ENCODE peak calls at places on chromosomes 7 and 10, in six cellular contexts. One of them, this sample, is unnamed.

GRCh38 chr10:17022898-17023297 is 106.7 kb downstream of the CUBN start:
- DNase-seq in right lobe of liver: no peak
- DNase-seq in esophagus squamous epithelium: no peak
- DNase-seq in IMR-90: no peak
- DNase-seq in GM12892: no peak
- DNase-seq in HCT116: no peak
- DNase-seq in this sample: no peak

GRCh38 chr7:133117432-133117831 is 35.5 kb upstream of the CHCHD3 start:
- DNase-seq in right lobe of liver: no peak
- DNase-seq in esophagus squamous epithelium: no peak
- DNase-seq in IMR-90: no peak
- DNase-seq in GM12892: no peak
- DNase-seq in HCT116: no peak
- DNase-seq in this sample: no peak

GRCh38 chr7:79912213-79912633 is 222.4 kb upstream of the GNAI1 start:
- DNase-seq in right lobe of liver: no peak
- DNase-seq in esophagus squamous epithelium: no peak
- DNase-seq in IMR-90: no peak
- DNase-seq in GM12892: no peak
- DNase-seq in HCT116: no peak
- DNase-seq in this sample: no peak

GRCh38 chr10:23630880-23631279 is 192.0 kb downstream of the OTUD1 start:
- DNase-seq in right lobe of liver: no peak
- DNase-seq in esophagus squamous epithelium: no peak
- DNase-seq in IMR-90: no peak
- DNase-seq in GM12892: no peak
- DNase-seq in HCT116: no peak
- DNase-seq in this sample: no peak

GRCh38 chr7:142391191-142391992 is 133.5 kb upstream of the PRSS58 start:
- DNase-seq in right lobe of liver: no peak
- DNase-seq in esophagus squamous epithelium: no peak
- DNase-seq in IMR-90: peak
- DNase-seq in GM12892: no peak
- DNase-seq in HCT116: peak
- DNase-seq in this sample: no peak

GRCh38 chr10:74825033-74825370 is 1.4 kb upstream of the KAT6B start:
- DNase-seq in right lobe of liver: peak
- DNase-seq in esophagus squamous epithelium: no peak
- DNase-seq in IMR-90: no peak
- DNase-seq in GM12892: peak
- DNase-seq in HCT116: no peak
- DNase-seq in this sample: peak

GRCh38 chr7:972670-973309 is 2.6 kb downstream of the COX19 start:
- DNase-seq in right lobe of liver: no peak
- DNase-seq in esophagus squamous epithelium: no peak
- DNase-seq in IMR-90: no peak
- DNase-seq in GM12892: no peak
- DNase-seq in HCT116: no peak
- DNase-seq in this sample: no peak

GRCh38 chr10:46555713-46556514 is 544 bp downstream of the GPRIN2 start:
- DNase-seq in right lobe of liver: peak
- DNase-seq in esophagus squamous epithelium: no peak
- DNase-seq in IMR-90: no peak
- DNase-seq in GM12892: no peak
- DNase-seq in HCT116: no peak
- DNase-seq in this sample: peak

GRCh38 chr10:108230478-108231170 is 1066.1 kb upstream of the SORCS1 start:
- DNase-seq in right lobe of liver: no peak
- DNase-seq in esophagus squamous epithelium: no peak
- DNase-seq in IMR-90: no peak
- DNase-seq in GM12892: no peak
- DNase-seq in HCT116: no peak
- DNase-seq in this sample: no peak

GRCh38 chr7:108348913-108349312 is 107.3 kb downstream of the NRCAM start:
- DNase-seq in right lobe of liver: no peak
- DNase-seq in esophagus squamous epithelium: no peak
- DNase-seq in IMR-90: peak
- DNase-seq in GM12892: no peak
- DNase-seq in HCT116: no peak
- DNase-seq in this sample: no peak

GRCh38 chr7:101884671-101885596 is 67.5 kb downstream of the CUX1 start:
- DNase-seq in right lobe of liver: no peak
- DNase-seq in esophagus squamous epithelium: no peak
- DNase-seq in IMR-90: no peak
- DNase-seq in GM12892: peak
- DNase-seq in HCT116: no peak
- DNase-seq in this sample: no peak

GRCh38 chr10:103416436-103417147 is 20.2 kb downstream of the PDCD11 start:
- DNase-seq in right lobe of liver: no peak
- DNase-seq in esophagus squamous epithelium: peak
- DNase-seq in IMR-90: peak
- DNase-seq in GM12892: no peak
- DNase-seq in HCT116: peak
- DNase-seq in this sample: peak

GRCh38 chr7:56115852-56116538 is at the start of gene NUPR2:
- DNase-seq in right lobe of liver: no peak
- DNase-seq in esophagus squamous epithelium: no peak
- DNase-seq in IMR-90: no peak
- DNase-seq in GM12892: no peak
- DNase-seq in HCT116: no peak
- DNase-seq in this sample: peak

GRCh38 chr7:71140264-71140663 is 8.3 kb downstream of the GALNT17 start:
- DNase-seq in right lobe of liver: no peak
- DNase-seq in esophagus squamous epithelium: no peak
- DNase-seq in IMR-90: no peak
- DNase-seq in GM12892: no peak
- DNase-seq in HCT116: no peak
- DNase-seq in this sample: no peak

GRCh38 chr7:152544481-152544927 is 108.7 kb upstream of the KMT2C start:
- DNase-seq in right lobe of liver: no peak
- DNase-seq in esophagus squamous epithelium: no peak
- DNase-seq in IMR-90: no peak
- DNase-seq in GM12892: no peak
- DNase-seq in HCT116: no peak
- DNase-seq in this sample: no peak

GRCh38 chr10:74227697-74228424 is 76.8 kb downstream of the ADK start:
- DNase-seq in right lobe of liver: no peak
- DNase-seq in esophagus squamous epithelium: no peak
- DNase-seq in IMR-90: peak
- DNase-seq in GM12892: no peak
- DNase-seq in HCT116: no peak
- DNase-seq in this sample: no peak

GRCh38 chr10:788796-789748 is 99.6 kb upstream of the DIP2C start:
- DNase-seq in right lobe of liver: peak
- DNase-seq in esophagus squamous epithelium: no peak
- DNase-seq in IMR-90: peak
- DNase-seq in GM12892: no peak
- DNase-seq in HCT116: peak
- DNase-seq in this sample: peak

GRCh38 chr7:81692146-81692905 is 77.5 kb downstream of the HGF start:
- DNase-seq in right lobe of liver: no peak
- DNase-seq in esophagus squamous epithelium: no peak
- DNase-seq in IMR-90: peak
- DNase-seq in GM12892: no peak
- DNase-seq in HCT116: no peak
- DNase-seq in this sample: no peak

GRCh38 chr10:62763155-62763554 is 41.4 kb upstream of the ADO start:
- DNase-seq in right lobe of liver: no peak
- DNase-seq in esophagus squamous epithelium: no peak
- DNase-seq in IMR-90: no peak
- DNase-seq in GM12892: no peak
- DNase-seq in HCT116: no peak
- DNase-seq in this sample: no peak

GRCh38 chr7:148884299-148885022 is 370 bp upstream of the EZH2 start:
- DNase-seq in right lobe of liver: peak
- DNase-seq in esophagus squamous epithelium: peak
- DNase-seq in IMR-90: peak
- DNase-seq in GM12892: peak
- DNase-seq in HCT116: peak
- DNase-seq in this sample: peak

DNA sequence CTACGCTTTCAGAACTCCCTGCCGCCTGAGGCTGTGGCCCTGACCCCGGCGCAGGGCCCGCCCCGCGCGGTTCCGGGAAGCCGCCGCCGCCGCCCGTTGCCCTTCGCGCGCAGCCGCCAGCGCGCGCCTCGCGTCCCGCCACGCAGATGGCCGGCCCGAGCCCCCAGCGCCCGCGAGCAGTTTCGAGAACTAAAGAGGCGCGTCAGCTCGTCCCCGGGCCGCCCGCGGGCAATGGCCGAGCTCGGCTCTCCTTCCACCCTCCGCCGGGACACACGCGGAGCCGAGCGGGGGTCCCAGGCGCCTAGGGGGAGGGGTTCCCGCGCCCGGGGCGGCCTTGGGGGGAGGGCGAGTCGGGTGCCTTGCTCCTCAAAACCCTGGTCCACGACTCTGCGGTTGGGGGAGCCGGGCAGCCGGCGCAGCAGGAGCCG is 1.8 kb downstream of the HNRNPF start:
- DNase-seq in right lobe of liver: peak
- DNase-seq in esophagus squamous epithelium: no peak
- DNase-seq in IMR-90: peak
- DNase-seq in GM12892: peak
- DNase-seq in HCT116: no peak
- DNase-seq in this sample: peak
- TF ChIP-seq POLR2A in right lobe of liver: no peak
- TF ChIP-seq POLR2A in esophagus squamous epithelium: no peak
- TF ChIP-seq POLR2A in IMR-90: no peak
- TF ChIP-seq POLR2A in GM12892: no peak
- TF ChIP-seq POLR2A in HCT116: no peak
- TF ChIP-seq POLR2A in this sample: no peak

DNA sequence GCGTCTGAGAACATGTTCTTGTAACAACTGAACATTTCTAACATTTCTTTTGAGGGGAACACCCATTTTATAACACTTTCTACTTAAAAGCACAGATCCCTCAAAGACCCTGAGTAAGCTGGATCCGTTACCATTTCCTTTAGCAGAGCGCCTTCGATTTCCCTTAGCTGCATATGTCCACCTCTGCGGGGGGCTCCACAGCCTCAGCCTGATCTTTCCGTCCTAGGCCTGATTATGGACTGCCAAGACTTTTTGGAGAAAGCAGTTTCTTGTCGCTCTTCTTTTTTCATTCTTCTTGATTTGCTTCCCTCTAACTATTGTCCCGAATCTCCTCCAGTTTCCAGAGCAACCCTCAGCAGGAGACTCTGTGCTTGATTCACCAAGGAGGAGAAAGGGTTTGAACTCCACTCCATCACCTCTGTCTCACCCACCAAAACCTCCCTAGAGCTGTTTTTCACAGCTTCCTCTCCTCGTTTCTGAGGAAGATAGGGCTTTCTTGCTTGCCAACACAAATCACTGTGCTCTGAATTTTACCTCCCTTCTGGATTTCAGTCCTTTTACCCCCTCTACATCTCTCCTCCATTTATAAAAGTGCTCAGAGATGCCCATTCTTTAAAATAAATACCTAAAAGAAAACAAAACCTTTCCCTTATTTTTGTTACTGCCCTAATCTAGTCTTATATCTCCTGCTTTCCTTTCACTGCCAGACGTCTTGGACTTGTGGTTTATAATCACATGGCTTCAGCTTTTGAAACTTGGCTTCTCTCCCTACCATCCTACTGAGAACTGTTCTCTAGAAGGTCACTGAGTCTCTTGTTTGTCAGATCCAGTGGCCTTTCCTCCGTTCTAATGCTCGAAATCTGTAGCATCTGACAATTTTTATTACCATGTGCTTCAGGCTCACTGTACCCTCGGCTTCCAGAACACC is 30.5 kb upstream of the ZRANB1 start:
- DNase-seq in right lobe of liver: no peak
- DNase-seq in esophagus squamous epithelium: no peak
- DNase-seq in IMR-90: peak
- DNase-seq in GM12892: no peak
- DNase-seq in HCT116: no peak
- DNase-seq in this sample: no peak
- TF ChIP-seq POLR2A in right lobe of liver: no peak
- TF ChIP-seq POLR2A in esophagus squamous epithelium: no peak
- TF ChIP-seq POLR2A in IMR-90: no peak
- TF ChIP-seq POLR2A in GM12892: no peak
- TF ChIP-seq POLR2A in HCT116: no peak
- TF ChIP-seq POLR2A in this sample: no peak

GRCh38 chr10:102059987-102060386 is 4.0 kb upstream of the ARMH3 start:
- DNase-seq in right lobe of liver: no peak
- DNase-seq in esophagus squamous epithelium: no peak
- DNase-seq in IMR-90: no peak
- DNase-seq in GM12892: no peak
- DNase-seq in HCT116: no peak
- DNase-seq in this sample: no peak

GRCh38 chr10:102055647-102056419 is at the start of gene ARMH3:
- DNase-seq in right lobe of liver: peak
- DNase-seq in esophagus squamous epithelium: peak
- DNase-seq in IMR-90: peak
- DNase-seq in GM12892: peak
- DNase-seq in HCT116: peak
- DNase-seq in this sample: peak
- TF ChIP-seq POLR2A in right lobe of liver: peak
- TF ChIP-seq POLR2A in esophagus squamous epithelium: peak
- TF ChIP-seq POLR2A in IMR-90: peak
- TF ChIP-seq POLR2A in GM12892: peak
- TF ChIP-seq POLR2A in HCT116: peak
- TF ChIP-seq POLR2A in this sample: peak

GRCh38 chr10:80794996-80795395 is 257.3 kb downstream of the SH2D4B start:
- DNase-seq in right lobe of liver: no peak
- DNase-seq in esophagus squamous epithelium: no peak
- DNase-seq in IMR-90: no peak
- DNase-seq in GM12892: no peak
- DNase-seq in HCT116: no peak
- DNase-seq in this sample: no peak
- TF ChIP-seq POLR2A in right lobe of liver: no peak
- TF ChIP-seq POLR2A in esophagus squamous epithelium: no peak
- TF ChIP-seq POLR2A in IMR-90: no peak
- TF ChIP-seq POLR2A in GM12892: no peak
- TF ChIP-seq POLR2A in HCT116: no peak
- TF ChIP-seq POLR2A in this sample: no peak